ENCODE peak calls at places on chromosomes 6 and 20, in eight cellular contexts. One of them, this sample, is unnamed.

GRCh38 chr20:63496404-63497120 is 2.3 kb downstream of the EEF1A2 start:
- ATAC-seq in upper lobe of left lung: peak; percentile 36
- ATAC-seq in heart left ventricle: no peak
- ATAC-seq in K562: peak; percentile 31
- ATAC-seq in CD8-positive, alpha-beta T cell: peak; percentile 8
- ATAC-seq in HCT116: no peak
- ATAC-seq in lung: no peak
- ATAC-seq in psoas muscle: peak; percentile 1
- ATAC-seq in this sample: peak; percentile 40

GRCh38 chr6:27098956-27099355 is 148.5 kb upstream of the PRSS16 start:
- ATAC-seq in upper lobe of left lung: no peak
- ATAC-seq in heart left ventricle: no peak
- ATAC-seq in K562: no peak
- ATAC-seq in CD8-positive, alpha-beta T cell: no peak
- ATAC-seq in HCT116: no peak
- ATAC-seq in lung: no peak
- ATAC-seq in psoas muscle: no peak
- ATAC-seq in this sample: no peak

GRCh38 chr6:130743175-130743574 is 84.0 kb upstream of the SMLR1 start:
- ATAC-seq in upper lobe of left lung: no peak
- ATAC-seq in heart left ventricle: no peak
- ATAC-seq in K562: no peak
- ATAC-seq in CD8-positive, alpha-beta T cell: no peak
- ATAC-seq in HCT116: peak; percentile 79
- ATAC-seq in lung: no peak
- ATAC-seq in psoas muscle: no peak
- ATAC-seq in this sample: no peak

GRCh38 chr6:68238097-68238597 is 396.9 kb upstream of the ADGRB3 start:
- ATAC-seq in upper lobe of left lung: no peak
- ATAC-seq in heart left ventricle: no peak
- ATAC-seq in K562: peak; percentile 54
- ATAC-seq in CD8-positive, alpha-beta T cell: no peak
- ATAC-seq in HCT116: no peak
- ATAC-seq in lung: no peak
- ATAC-seq in psoas muscle: no peak
- ATAC-seq in this sample: no peak

GRCh38 chr20:51426879-51427624 is 115.5 kb downstream of the NFATC2 start:
- ATAC-seq in upper lobe of left lung: no peak
- ATAC-seq in heart left ventricle: no peak
- ATAC-seq in K562: no peak
- ATAC-seq in CD8-positive, alpha-beta T cell: peak; percentile 15
- ATAC-seq in HCT116: no peak
- ATAC-seq in lung: no peak
- ATAC-seq in psoas muscle: no peak
- ATAC-seq in this sample: no peak

GRCh38 chr20:17560344-17561074 is 9.4 kb upstream of the DSTN start:
- ATAC-seq in upper lobe of left lung: no peak
- ATAC-seq in heart left ventricle: no peak
- ATAC-seq in K562: no peak
- ATAC-seq in CD8-positive, alpha-beta T cell: no peak
- ATAC-seq in HCT116: no peak
- ATAC-seq in lung: no peak
- ATAC-seq in psoas muscle: no peak
- ATAC-seq in this sample: no peak

GRCh38 chr6:147869869-147870268 is 361.4 kb downstream of the SAMD5 start:
- ATAC-seq in upper lobe of left lung: no peak
- ATAC-seq in heart left ventricle: no peak
- ATAC-seq in K562: no peak
- ATAC-seq in CD8-positive, alpha-beta T cell: no peak
- ATAC-seq in HCT116: no peak
- ATAC-seq in lung: no peak
- ATAC-seq in psoas muscle: no peak
- ATAC-seq in this sample: no peak

GRCh38 chr6:41228616-41229015 is 467 bp downstream of the TREML4 start:
- ATAC-seq in upper lobe of left lung: peak; percentile 60
- ATAC-seq in heart left ventricle: no peak
- ATAC-seq in K562: peak; percentile 88
- ATAC-seq in CD8-positive, alpha-beta T cell: no peak
- ATAC-seq in HCT116: peak; percentile 78
- ATAC-seq in lung: no peak
- ATAC-seq in psoas muscle: no peak
- ATAC-seq in this sample: no peak

GRCh38 chr6:15786846-15787245 is 124.0 kb upstream of the DTNBP1 start:
- ATAC-seq in upper lobe of left lung: no peak
- ATAC-seq in heart left ventricle: no peak
- ATAC-seq in K562: peak; percentile 66
- ATAC-seq in CD8-positive, alpha-beta T cell: no peak
- ATAC-seq in HCT116: no peak
- ATAC-seq in lung: no peak
- ATAC-seq in psoas muscle: no peak
- ATAC-seq in this sample: no peak

GRCh38 chr6:36956111-36956820 is 1.7 kb downstream of the PI16 start:
- ATAC-seq in upper lobe of left lung: no peak
- ATAC-seq in heart left ventricle: peak; percentile 34
- ATAC-seq in K562: no peak
- ATAC-seq in CD8-positive, alpha-beta T cell: no peak
- ATAC-seq in HCT116: no peak
- ATAC-seq in lung: no peak
- ATAC-seq in psoas muscle: no peak
- ATAC-seq in this sample: no peak

DNA sequence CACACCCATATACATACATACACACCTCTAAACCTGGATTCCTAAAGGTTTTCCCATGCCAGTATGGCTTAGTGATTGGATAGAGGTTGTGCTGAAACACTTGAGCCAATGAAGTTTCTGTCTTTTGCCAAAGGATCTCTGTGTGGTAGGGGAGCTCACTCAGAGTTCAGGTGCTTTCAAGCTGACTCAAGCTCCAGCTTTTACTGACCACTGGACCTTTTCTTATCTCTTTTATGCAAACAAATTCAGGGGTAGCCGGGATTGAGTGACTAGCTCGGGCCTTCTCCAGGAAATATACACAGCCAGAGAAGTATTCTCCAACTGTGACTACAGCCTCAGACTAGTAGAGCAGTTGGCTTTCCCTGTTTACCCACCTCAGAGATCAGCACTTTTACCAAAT is 21.5 kb upstream of the DSE start:
- ATAC-seq in upper lobe of left lung: no peak
- ATAC-seq in heart left ventricle: no peak
- ATAC-seq in K562: no peak
- ATAC-seq in CD8-positive, alpha-beta T cell: no peak
- ATAC-seq in HCT116: no peak
- ATAC-seq in lung: no peak
- ATAC-seq in psoas muscle: no peak
- ATAC-seq in this sample: no peak
- H3K27ac ChIP-seq in upper lobe of left lung: no peak overlapping the region
- H3K27ac ChIP-seq in heart left ventricle: no peak overlapping the region
- H3K27ac ChIP-seq in K562: no peak overlapping the region
- H3K27ac ChIP-seq in CD8-positive, alpha-beta T cell: no peak overlapping the region
- H3K27ac ChIP-seq in HCT116: no peak overlapping the region
- H3K27ac ChIP-seq in lung: no peak overlapping the region
- H3K27ac ChIP-seq in psoas muscle: no peak overlapping the region
- H3K27ac ChIP-seq in this sample: no peak overlapping the region

GRCh38 chr6:5672581-5673011 is 334.1 kb downstream of the NRN1 start:
- ATAC-seq in upper lobe of left lung: peak; percentile 89
- ATAC-seq in heart left ventricle: peak; percentile 81
- ATAC-seq in K562: peak; percentile 61
- ATAC-seq in CD8-positive, alpha-beta T cell: no peak
- ATAC-seq in HCT116: no peak
- ATAC-seq in lung: peak; percentile 48
- ATAC-seq in psoas muscle: peak; percentile 99
- ATAC-seq in this sample: peak; percentile 88

GRCh38 chr6:5671162-5671561 is 335.6 kb downstream of the NRN1 start:
- ATAC-seq in upper lobe of left lung: peak; percentile 80
- ATAC-seq in heart left ventricle: peak; percentile 66
- ATAC-seq in K562: peak; percentile 87
- ATAC-seq in CD8-positive, alpha-beta T cell: peak; percentile 45
- ATAC-seq in HCT116: no peak
- ATAC-seq in lung: peak; percentile 49
- ATAC-seq in psoas muscle: peak; percentile 8
- ATAC-seq in this sample: peak; percentile 48

GRCh38 chr6:5673016-5673415 is 333.7 kb downstream of the NRN1 start:
- ATAC-seq in upper lobe of left lung: no peak
- ATAC-seq in heart left ventricle: no peak
- ATAC-seq in K562: no peak
- ATAC-seq in CD8-positive, alpha-beta T cell: no peak
- ATAC-seq in HCT116: no peak
- ATAC-seq in lung: no peak
- ATAC-seq in psoas muscle: no peak
- ATAC-seq in this sample: no peak

GRCh38 chr6:5670381-5670780 is 336.3 kb downstream of the NRN1 start:
- ATAC-seq in upper lobe of left lung: no peak
- ATAC-seq in heart left ventricle: no peak
- ATAC-seq in K562: no peak
- ATAC-seq in CD8-positive, alpha-beta T cell: no peak
- ATAC-seq in HCT116: no peak
- ATAC-seq in lung: no peak
- ATAC-seq in psoas muscle: no peak
- ATAC-seq in this sample: no peak

DNA sequence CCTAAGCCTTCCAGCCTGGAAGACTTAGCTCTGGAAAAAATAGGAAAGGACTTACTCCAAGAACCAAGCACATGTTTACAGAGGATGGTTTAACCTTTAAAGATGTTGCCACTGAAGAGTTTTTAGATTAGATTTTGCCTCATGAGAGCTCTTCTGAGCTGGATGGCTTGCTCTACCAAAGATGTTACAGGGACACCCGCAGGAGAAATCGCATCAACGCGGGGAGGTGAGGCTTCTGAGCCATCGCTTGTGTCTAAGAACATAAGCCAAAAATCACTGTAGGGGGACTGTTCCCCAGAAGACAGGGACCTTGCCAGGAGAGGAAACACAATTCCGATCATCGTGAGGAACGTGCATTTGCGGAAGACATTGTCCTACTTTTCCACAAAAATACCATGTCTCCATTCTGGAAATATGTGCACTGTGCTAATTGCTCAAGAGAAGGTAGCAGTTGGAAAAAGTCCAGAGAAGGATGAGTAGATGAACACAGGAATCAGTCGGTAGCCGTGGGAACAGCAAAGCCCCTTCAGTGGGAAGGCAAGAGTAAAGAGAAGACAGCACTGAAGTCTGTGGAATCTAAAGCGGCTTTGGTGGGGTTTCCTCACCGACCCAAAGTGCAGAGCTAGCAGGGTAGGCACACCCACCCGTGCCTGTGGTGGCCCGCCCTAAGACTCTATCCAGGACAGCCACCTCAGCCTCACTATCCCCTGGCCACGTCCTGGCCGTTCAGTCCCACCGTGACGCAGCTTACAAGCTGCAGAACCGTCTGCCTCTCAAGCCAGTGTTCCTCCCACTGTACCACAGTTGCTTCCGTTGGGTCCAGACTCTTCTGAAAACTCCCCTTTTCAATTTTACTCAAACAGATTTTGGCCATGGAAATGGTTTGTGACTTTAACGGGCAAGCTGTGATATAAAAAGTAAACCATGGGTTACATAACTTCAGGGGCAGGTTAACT is 334.8 kb downstream of the NRN1 start:
- ATAC-seq in upper lobe of left lung: peak; percentile 56
- ATAC-seq in heart left ventricle: peak; percentile 13
- ATAC-seq in K562: peak; percentile 39
- ATAC-seq in CD8-positive, alpha-beta T cell: no peak
- ATAC-seq in HCT116: no peak
- ATAC-seq in lung: no peak
- ATAC-seq in psoas muscle: peak; percentile 69
- ATAC-seq in this sample: peak; percentile 53
- H3K4me3 ChIP-seq in upper lobe of left lung: no peak overlapping the region
- H3K4me3 ChIP-seq in heart left ventricle: no peak overlapping the region
- H3K4me3 ChIP-seq in K562: no peak overlapping the region
- H3K4me3 ChIP-seq in CD8-positive, alpha-beta T cell: no peak overlapping the region
- H3K4me3 ChIP-seq in HCT116: no peak overlapping the region
- H3K4me3 ChIP-seq in lung: no peak overlapping the region
- H3K4me3 ChIP-seq in psoas muscle: peak overlapping the region; percentile 48
- H3K4me3 ChIP-seq in this sample: no peak overlapping the region

DNA sequence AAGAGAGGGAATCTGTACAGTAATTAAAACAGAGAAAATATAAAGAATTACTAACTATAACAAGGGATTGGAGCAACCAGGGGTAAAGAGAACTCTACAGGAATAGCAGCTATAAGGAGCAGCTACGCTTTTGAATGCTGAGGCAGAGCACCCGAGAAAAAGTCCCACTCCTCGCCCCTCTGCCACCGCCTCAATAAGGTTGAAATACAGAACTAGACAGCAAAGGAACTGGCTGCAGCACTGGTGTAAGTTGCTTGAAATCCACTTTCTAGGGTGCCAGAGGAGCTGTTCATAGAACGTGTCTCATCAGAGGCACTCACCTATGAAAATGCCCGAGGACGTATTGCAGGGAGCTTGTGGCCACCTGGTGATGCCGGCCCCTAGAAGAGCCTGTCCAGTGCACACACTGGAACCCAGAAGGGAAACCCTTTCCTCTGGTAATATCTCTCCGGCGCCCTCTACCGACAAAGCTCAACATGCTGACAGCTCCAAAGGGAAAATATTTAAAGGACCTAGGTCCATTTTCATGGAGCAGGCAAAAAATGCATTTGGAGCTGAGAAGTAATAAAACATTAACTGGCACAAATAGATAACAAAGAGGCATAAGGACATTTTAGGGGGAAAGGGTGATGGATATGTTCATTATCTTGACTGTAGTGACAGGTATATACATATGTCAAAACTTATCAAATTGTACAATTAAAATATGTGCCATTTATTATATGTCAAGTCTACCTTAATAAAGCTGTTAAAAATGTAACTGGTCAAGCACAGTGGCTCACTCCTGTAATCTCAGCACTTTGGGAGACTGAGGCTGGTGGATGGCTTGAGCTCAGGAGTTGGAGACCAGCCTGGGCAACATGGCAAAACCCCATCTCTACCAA is 137.4 kb upstream of the HDAC2 start:
- ATAC-seq in upper lobe of left lung: peak; percentile 70
- ATAC-seq in heart left ventricle: peak; percentile 49
- ATAC-seq in K562: peak; percentile 94
- ATAC-seq in CD8-positive, alpha-beta T cell: no peak
- ATAC-seq in HCT116: peak; percentile 100
- ATAC-seq in lung: no peak
- ATAC-seq in psoas muscle: peak; percentile 29
- ATAC-seq in this sample: no peak
- TF ChIP-seq CTCF in upper lobe of left lung: peak; percentile 32
- TF ChIP-seq CTCF in heart left ventricle: peak; percentile 18
- TF ChIP-seq CTCF in K562: peak; percentile 56
- TF ChIP-seq CTCF in CD8-positive, alpha-beta T cell: no peak
- TF ChIP-seq CTCF in HCT116: peak; percentile 90
- TF ChIP-seq CTCF in lung: no peak
- TF ChIP-seq CTCF in psoas muscle: peak; percentile 42
- TF ChIP-seq CTCF in this sample: peak; percentile 6

DNA sequence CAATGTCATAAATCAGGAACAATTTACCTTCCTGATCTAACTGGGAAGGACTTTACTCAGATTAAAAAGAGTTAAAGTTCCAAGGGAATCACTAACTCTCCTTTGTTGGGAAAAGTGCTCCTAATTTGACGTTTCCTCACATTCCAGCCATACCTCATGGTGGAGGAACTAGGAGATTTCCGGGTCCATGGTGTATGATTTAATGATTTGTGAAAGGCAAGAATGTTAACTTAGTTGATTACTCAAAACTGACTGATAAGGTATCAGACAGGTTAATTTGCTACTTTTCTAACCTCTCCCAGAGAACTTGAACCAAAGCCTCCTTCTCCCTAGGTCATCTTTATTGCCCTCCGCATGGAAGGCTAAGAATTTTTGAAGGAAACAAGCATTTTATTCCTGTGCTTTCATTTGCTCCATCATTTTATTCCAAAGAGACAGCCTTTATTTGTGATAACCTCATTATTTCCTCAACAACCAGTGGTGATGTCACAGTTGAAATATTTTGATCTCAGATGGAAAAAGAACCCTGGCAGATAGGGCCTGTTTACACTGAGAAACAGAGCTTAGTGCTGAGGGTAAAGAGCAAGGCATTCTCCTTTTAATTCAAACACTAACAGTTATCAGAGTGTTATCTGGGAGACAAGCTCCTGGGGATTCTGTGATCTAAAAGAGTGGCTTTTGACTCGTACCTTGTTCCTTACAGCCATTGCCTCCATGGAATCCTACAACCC is 57.5 kb upstream of the BMP2 start:
- ATAC-seq in upper lobe of left lung: no peak
- ATAC-seq in heart left ventricle: no peak
- ATAC-seq in K562: no peak
- ATAC-seq in CD8-positive, alpha-beta T cell: no peak
- ATAC-seq in HCT116: no peak
- ATAC-seq in lung: no peak
- ATAC-seq in psoas muscle: no peak
- ATAC-seq in this sample: no peak
- H3K27ac ChIP-seq in upper lobe of left lung: no peak overlapping the region
- H3K27ac ChIP-seq in heart left ventricle: no peak overlapping the region
- H3K27ac ChIP-seq in K562: no peak overlapping the region
- H3K27ac ChIP-seq in CD8-positive, alpha-beta T cell: no peak overlapping the region
- H3K27ac ChIP-seq in HCT116: no peak overlapping the region
- H3K27ac ChIP-seq in lung: no peak overlapping the region
- H3K27ac ChIP-seq in psoas muscle: no peak overlapping the region
- H3K27ac ChIP-seq in this sample: no peak overlapping the region

This sample was measured in gastroesophageal sphincter.